ENCODE peak calls at places on chromosomes 5 and 9, in seven cellular contexts. L is activated T-cell treated with anti-CD3 and anti-CD28 coated beads for 1 hour, J is NCI-H1436, N is body of pancreas, A is RWPE1, I is NCI-H187, C is LHCN-M2. P is an unnamed sample.

GRCh38 chr5:57408714-57409113 is 73.9 kb downstream of the ACTBL2 start:
- DNase-seq in L (no peak), J (no peak), N (no peak), A (no peak), I (no peak), C (no peak), P (no peak)

GRCh38 chr5:126002222-126002897 is 420.8 kb upstream of the GRAMD2B start:
- DNase-seq in L (no peak), J (no peak), N (peak; percentile 54), A (no peak), I (no peak), C (peak; percentile 90), P (no peak)

GRCh38 chr5:90878549-90879196 is 320.1 kb downstream of the ADGRV1 start:
- DNase-seq in L (no peak), J (no peak), N (peak; percentile 26), A (peak; percentile 32), I (no peak), C (peak; percentile 77), P (no peak)

GRCh38 chr5:75656311-75657003 is 45.2 kb downstream of the ANKDD1B start:
- DNase-seq in L (no peak), J (peak; percentile 25), N (peak; percentile 54), A (peak; percentile 48), I (peak; percentile 75), C (peak; percentile 33), P (no peak)

GRCh38 chr5:132815454-132815853 is 2.4 kb downstream of the SOWAHA start:
- DNase-seq in L (no peak), J (no peak), N (no peak), A (peak; percentile 24), I (no peak), C (peak; percentile 30), P (no peak)

GRCh38 chr5:82312373-82312856 is 34.3 kb upstream of the RPS23 start:
- DNase-seq in L (no peak), J (peak; percentile 27), N (peak; percentile 25), A (peak; percentile 69), I (peak; percentile 25), C (peak; percentile 79), P (no peak)

GRCh38 chr9:128727626-128728248 is 3.8 kb upstream of the ZDHHC12 start:
- DNase-seq in L (no peak), J (no peak), N (no peak), A (no peak), I (no peak), C (no peak), P (no peak)

GRCh38 chr5:53930457-53930856 is 370.0 kb downstream of the NDUFS4 start:
- DNase-seq in L (no peak), J (no peak), N (no peak), A (no peak), I (no peak), C (no peak), P (no peak)

GRCh38 chr5:133926960-133927615 is 41.3 kb downstream of the C5orf15 start:
- DNase-seq in L (no peak), J (no peak), N (peak; percentile 53), A (no peak), I (no peak), C (no peak), P (no peak)

GRCh38 chr9:32251539-32251938 is 132.9 kb upstream of the ACO1 start:
- DNase-seq in L (no peak), J (peak; percentile 63), N (peak; percentile 50), A (peak; percentile 50), I (peak; percentile 1), C (peak; percentile 54), P (peak; percentile 19)